ENCODE peak calls at places on chromosomes 7 and 10, in four cellular contexts. H is IMR-90, U is H1, M is mesendoderm. I is an unnamed sample.

GRCh38 chr10:71434760-71435394 is 38.2 kb downstream of the CDH23 start:
- DNase-seq in H (no peak), U (no peak), M (peak; percentile 21), I (peak; percentile 25)

GRCh38 chr7:29494350-29494749 is 69.3 kb upstream of the PRR15 start:
- DNase-seq in H (no peak), U (no peak), M (peak; percentile 48), I (no peak)

GRCh38 chr7:1961776-1962276 is 270.9 kb downstream of the MAD1L1 start:
- DNase-seq in H (peak; percentile 96), U (no peak), M (no peak), I (no peak)

GRCh38 chr7:3272691-3273141 is 28.3 kb upstream of the SDK1 start:
- DNase-seq in H (peak; percentile 96), U (no peak), M (no peak), I (no peak)

GRCh38 chr10:93760490-93760889 is 2.8 kb downstream of the LGI1 start:
- DNase-seq in H (no peak), U (no peak), M (no peak), I (no peak)

GRCh38 chr10:21141946-21142345 is 244.8 kb upstream of the NEBL start:
- DNase-seq in H (no peak), U (no peak), M (no peak), I (no peak)

GRCh38 chr7:115635876-115636275 is 394.7 kb downstream of the TFEC start:
- DNase-seq in H (no peak), U (no peak), M (no peak), I (no peak)

GRCh38 chr7:123096434-123096833 is 100.9 kb upstream of the TAS2R16 start:
- DNase-seq in H (no peak), U (no peak), M (no peak), I (no peak)

GRCh38 chr7:55458351-55458750 is 93.2 kb downstream of the LANCL2 start:
- DNase-seq in H (no peak), U (no peak), M (no peak), I (no peak)

GRCh38 chr7:105794741-105795729 is 81.4 kb downstream of the ATXN7L1 start:
- DNase-seq in H (peak; percentile 84), U (no peak), M (no peak), I (no peak)

GRCh38 chr10:18777258-18777657 is 118.0 kb downstream of the ARL5B start:
- DNase-seq in H (no peak), U (no peak), M (no peak), I (no peak)

GRCh38 chr10:25226775-25227682 is 52.2 kb downstream of the GPR158 start:
- DNase-seq in H (peak; percentile 22), U (peak; percentile 17), M (peak; percentile 72), I (peak; percentile 43)

GRCh38 chr10:118658762-118659161 is 63.3 kb upstream of the PRLHR start:
- DNase-seq in H (no peak), U (no peak), M (no peak), I (no peak)

GRCh38 chr7:94512735-94513564 is 3.3 kb downstream of the CASD1 start:
- DNase-seq in H (no peak), U (no peak), M (no peak), I (no peak)

GRCh38 chr7:64965594-64965993 is 25.2 kb downstream of the ZNF117 start:
- DNase-seq in H (no peak), U (no peak), M (no peak), I (no peak)

GRCh38 chr7:116809636-116810266 is 52.6 kb upstream of the CAPZA2 start:
- DNase-seq in H (peak; percentile 77), U (no peak), M (peak; percentile 75), I (no peak)

GRCh38 chr10:12360461-12360860 is 11.1 kb downstream of the CAMK1D start:
- DNase-seq in H (no peak), U (no peak), M (no peak), I (no peak)

GRCh38 chr7:28564755-28565374 is 152.5 kb downstream of the CREB5 start:
- DNase-seq in H (peak; percentile 53), U (no peak), M (no peak), I (no peak)

GRCh38 chr7:149334219-149334618 is 72.2 kb downstream of the ZNF783 start:
- DNase-seq in H (no peak), U (no peak), M (no peak), I (no peak)

GRCh38 chr7:152054377-152055230 is 29.1 kb downstream of the GALNT11 start:
- DNase-seq in H (peak; percentile 80), U (no peak), M (no peak), I (no peak)

GRCh38 chr10:98638920-98639319 is 192.2 kb upstream of the HPS1 start:
- DNase-seq in H (no peak), U (no peak), M (no peak), I (no peak)

GRCh38 chr10:132861884-132862461 is 76.0 kb upstream of the NKX6-2 start:
- DNase-seq in H (no peak), U (no peak), M (no peak), I (peak; percentile 28)

GRCh38 chr10:90674461-90674860 is 183.4 kb downstream of the HTR7 start:
- DNase-seq in H (no peak), U (no peak), M (no peak), I (no peak)

GRCh38 chr10:63646491-63646890 is 125.3 kb downstream of the REEP3 start:
- DNase-seq in H (no peak), U (no peak), M (no peak), I (no peak)

GRCh38 chr10:72297281-72297967 is 23.7 kb downstream of the DDIT4 start:
- DNase-seq in H (peak; percentile 90), U (no peak), M (peak; percentile 49), I (no peak)

GRCh38 chr7:23298141-23298851 is 843 bp upstream of the MALSU1 start:
- DNase-seq in H (peak; percentile 72), U (no peak), M (no peak), I (no peak)

GRCh38 chr7:124758327-124758726 is 7.3 kb downstream of the GPR37 start:
- DNase-seq in H (peak; percentile 74), U (no peak), M (no peak), I (no peak)

GRCh38 chr7:35253680-35254495 is at the start of gene TBX20:
- DNase-seq in H (peak; percentile 19), U (no peak), M (peak; percentile 78), I (peak; percentile 79)

GRCh38 chr7:6284055-6284400 is 11.6 kb upstream of the CYTH3 start:
- DNase-seq in H (no peak), U (no peak), M (no peak), I (no peak)

GRCh38 chr10:96613565-96613964 is 26.8 kb upstream of the TM9SF3 start:
- DNase-seq in H (peak; percentile 3), U (no peak), M (no peak), I (no peak)

GRCh38 chr7:152459724-152460251 is 24.0 kb upstream of the KMT2C start:
- DNase-seq in H (peak; percentile 40), U (no peak), M (peak; percentile 82), I (no peak)

DNA sequence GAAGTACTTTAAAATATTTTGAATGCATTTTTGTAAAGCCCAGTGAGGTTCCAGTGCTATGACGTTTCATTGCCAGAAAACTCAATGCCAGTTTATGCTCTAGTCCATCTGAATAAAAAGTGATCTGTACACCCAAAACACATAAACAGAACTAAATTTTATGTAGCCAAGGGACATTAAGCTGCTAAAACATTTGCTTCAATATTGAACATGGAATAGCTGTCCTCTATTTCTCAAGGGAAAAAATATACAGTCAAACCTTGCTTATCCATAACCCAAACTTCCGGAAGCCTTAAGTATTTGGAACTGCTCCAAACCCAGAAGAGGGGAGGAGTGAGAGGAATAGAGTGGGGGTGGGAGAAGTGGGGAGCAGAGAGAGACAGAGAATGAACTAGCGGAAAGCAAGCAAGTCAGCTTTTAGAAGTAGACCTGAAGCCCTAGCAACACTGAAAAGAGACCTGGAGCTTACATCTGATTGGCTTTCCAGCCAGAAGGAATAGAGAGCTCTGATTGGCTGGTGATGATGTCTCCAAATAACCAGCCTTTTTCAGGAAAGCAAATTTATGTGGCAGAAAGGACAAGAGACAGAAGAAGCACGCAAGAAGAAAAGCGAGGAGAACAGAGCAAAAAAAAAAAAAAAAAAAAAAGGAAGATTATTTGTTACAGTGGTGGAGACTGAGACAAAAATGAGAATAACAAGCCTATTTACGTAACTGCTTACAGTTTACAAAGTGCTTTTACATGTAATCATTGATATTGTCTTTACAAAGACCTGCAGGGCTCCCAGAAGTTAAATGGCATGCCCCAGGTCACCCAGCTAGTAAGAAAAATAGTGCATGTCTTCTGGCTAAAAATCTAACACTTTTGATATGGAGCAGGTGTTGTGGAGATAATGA is 196.0 kb downstream of the RNLS start:
- DNase-seq in H (peak; percentile 82), U (no peak), M (peak; percentile 73), I (peak; percentile 46)
- H3K9ac ChIP-seq in H (no peak overlapping the region), U (no peak overlapping the region), M (no peak overlapping the region), I (no peak overlapping the region)

DNA sequence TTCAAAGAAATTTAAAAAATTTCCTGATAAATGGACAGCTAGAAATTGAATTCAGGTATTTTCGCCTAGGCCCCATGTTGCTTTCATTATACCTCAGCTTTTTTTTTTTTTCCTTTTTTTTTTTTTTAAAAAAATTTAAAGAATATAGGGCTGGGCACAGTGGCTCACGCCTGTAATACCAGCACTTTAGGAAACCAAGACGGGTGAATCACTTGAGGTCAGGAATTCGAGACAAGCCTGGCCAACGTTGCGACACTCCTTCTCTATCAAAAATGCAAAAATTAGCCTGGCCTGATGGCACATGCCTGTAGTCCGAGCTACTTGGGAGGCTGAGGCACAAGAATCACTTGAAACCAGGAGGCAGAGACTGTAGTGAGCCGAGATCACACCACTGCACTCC is 334.0 kb downstream of the SORCS1 start:
- DNase-seq in H (no peak), U (no peak), M (no peak), I (no peak)
- H4K5ac ChIP-seq in H (no peak overlapping the region), U (no peak overlapping the region), M (no peak overlapping the region), I (no peak overlapping the region)

GRCh38 chr10:128286413-128287097 is 160.3 kb upstream of the MKI67 start:
- DNase-seq in H (no peak), U (no peak), M (peak; percentile 15), I (peak; percentile 50)
- H3K9ac ChIP-seq in H (no peak overlapping the region), U (no peak overlapping the region), M (no peak overlapping the region), I (no peak overlapping the region)

DNA sequence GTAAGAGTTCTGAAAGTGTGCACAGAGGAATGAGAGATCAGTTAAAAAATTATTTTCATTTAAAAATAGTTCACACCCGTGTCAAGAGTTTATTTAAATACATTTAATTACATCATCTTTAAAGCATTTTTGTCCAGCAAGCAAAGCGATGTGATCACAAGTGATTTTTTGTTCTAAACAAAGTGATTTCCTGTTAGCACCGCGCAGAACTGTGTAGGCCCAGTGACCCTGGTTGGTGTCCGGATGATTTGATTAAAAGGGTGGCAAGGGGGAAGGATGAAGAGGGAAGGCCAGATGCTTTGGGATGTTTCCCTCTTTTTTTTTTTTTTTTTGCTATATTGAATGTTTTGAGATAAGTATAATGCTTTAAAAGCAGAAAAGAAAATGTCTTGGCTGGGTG is 227.8 kb upstream of the PITRM1 start:
- DNase-seq in H (peak; percentile 59), U (no peak), M (no peak), I (no peak)
- H4K5ac ChIP-seq in H (no peak overlapping the region), U (no peak overlapping the region), M (no peak overlapping the region), I (no peak overlapping the region)

GRCh38 chr10:79136227-79137005 is 67.7 kb downstream of the ZMIZ1 start:
- DNase-seq in H (no peak), U (no peak), M (no peak), I (no peak)
- H3K9ac ChIP-seq in H (peak overlapping the region; percentile 2), U (no peak overlapping the region), M (no peak overlapping the region), I (no peak overlapping the region)

GRCh38 chr7:44084695-44085094 is 2.4 kb upstream of the POLM start:
- DNase-seq in H (peak; percentile 39), U (no peak), M (no peak), I (no peak)
- H4K5ac ChIP-seq in H (no peak overlapping the region), U (no peak overlapping the region), M (no peak overlapping the region), I (no peak overlapping the region)

I was measured in H9.